ENCODE peak calls at places on chromosome 9, in ten cellular contexts. D is spleen; F is NCI-H446; T is NCI-H774; V is NCI-H748 treated with DMSO at 0.1 percent for 48 hours; R is foreskin fibroblast; M is H54; K is activated CD8-positive, alpha-beta memory T cell treated with anti-CD3 and anti-CD28 coated beads for 1 hour; Y is AG08396; C is NCI-H69. G is an unnamed sample.
A peak's percentile ranks its signal among the peaks of the same experiment; 100 is the strongest.

GRCh38 chr9:114224247-114224610 is 68.9 kb downstream of the COL27A1 start:
- DNase-seq in T (no peak), R (peak; percentile 71), C (peak; percentile 49), Y (peak; percentile 61), V (peak; percentile 15), F (no peak), D (no peak), M (peak; percentile 66), K (no peak), G (no peak)

GRCh38 chr9:93057024-93057702 is 1.3 kb upstream of the SUSD3 start:
- DNase-seq in R (no peak), C (peak; percentile 22), V (no peak), K (no peak), M (no peak), F (no peak), T (no peak), D (no peak), Y (no peak), G (no peak)

GRCh38 chr9:110828148-110828730 is 159.6 kb downstream of the MUSK start:
- DNase-seq in D (no peak), C (no peak), F (no peak), T (no peak), K (no peak), V (no peak), R (peak; percentile 60), Y (peak; percentile 59), M (no peak), G (no peak)

GRCh38 chr9:36818965-36819870 is 214.8 kb downstream of the PAX5 start:
- DNase-seq in R (no peak), K (no peak), Y (no peak), F (no peak), T (peak; percentile 18), D (peak; percentile 65), C (peak; percentile 85), M (no peak), V (no peak), G (no peak)

GRCh38 chr9:125125523-125125922 is 17.8 kb downstream of the SCAI start:
- DNase-seq in D (no peak), Y (no peak), R (no peak), V (no peak), F (no peak), C (no peak), T (no peak), K (no peak), M (no peak), G (no peak)

GRCh38 chr9:72271617-72272478 is 93.2 kb downstream of the ZFAND5 start:
- DNase-seq in V (peak; percentile 33), K (peak; percentile 7), M (peak; percentile 65), D (no peak), R (peak; percentile 41), C (peak; percentile 75), T (peak; percentile 48), Y (peak; percentile 65), F (no peak), G (no peak)

GRCh38 chr9:34372598-34373011 is 4.1 kb downstream of the MYORG start:
- DNase-seq in R (no peak), K (no peak), V (no peak), F (no peak), M (no peak), Y (no peak), D (no peak), T (no peak), C (no peak), G (no peak)

GRCh38 chr9:130542457-130543228 is 36.7 kb upstream of the FUBP3 start:
- DNase-seq in M (no peak), T (peak; percentile 8), F (no peak), D (no peak), Y (no peak), K (no peak), C (no peak), V (no peak), R (no peak), G (no peak)

GRCh38 chr9:2338770-2339169 is 282.8 kb upstream of the VLDLR start:
- DNase-seq in K (no peak), C (no peak), R (no peak), D (no peak), V (no peak), Y (no peak), M (no peak), F (no peak), T (no peak), G (no peak)

GRCh38 chr9:109817146-109817845 is 37.3 kb downstream of the PALM2AKAP2 start:
- DNase-seq in R (peak; percentile 74), Y (no peak), D (no peak), V (no peak), C (peak; percentile 49), M (peak; percentile 61), T (no peak), F (no peak), K (no peak), G (no peak)

GRCh38 chr9:108622467-108622866 is 233.3 kb downstream of the ACTL7B start:
- DNase-seq in C (no peak), V (no peak), T (no peak), D (no peak), M (no peak), F (no peak), Y (peak; percentile 22), R (peak; percentile 18), K (no peak), G (no peak)

GRCh38 chr9:132238992-132239391 is 77.1 kb downstream of the NTNG2 start:
- DNase-seq in V (no peak), F (no peak), C (no peak), Y (no peak), R (no peak), T (no peak), K (no peak), D (peak; percentile 85), M (no peak), G (no peak)

GRCh38 chr9:703392-703791 is 138.1 kb upstream of the DMRT1 start:
- DNase-seq in D (no peak), R (no peak), V (no peak), K (no peak), M (no peak), Y (peak; percentile 42), C (no peak), T (no peak), F (no peak), G (no peak)

GRCh38 chr9:3124006-3124405 is 280.1 kb upstream of the PUM3 start:
- DNase-seq in Y (no peak), F (no peak), V (no peak), R (no peak), T (no peak), C (peak; percentile 59), M (no peak), D (no peak), K (no peak), G (no peak)

GRCh38 chr9:136245194-136246150 is at the start of gene QSOX2:
- DNase-seq in V (peak; percentile 60), D (peak; percentile 94), F (no peak), R (peak; percentile 72), Y (peak; percentile 99), C (peak; percentile 97), K (peak; percentile 82), M (peak; percentile 93), T (peak; percentile 93), G (peak; percentile 84)

GRCh38 chr9:123544007-123544827 is 188.2 kb downstream of the CRB2 start:
- DNase-seq in M (peak; percentile 39), C (peak; percentile 65), Y (peak; percentile 35), D (no peak), R (no peak), F (peak; percentile 16), T (peak; percentile 45), V (peak; percentile 34), K (no peak), G (no peak)

GRCh38 chr9:16099901-16100300 is 547.1 kb downstream of the CCDC171 start:
- DNase-seq in D (no peak), R (no peak), Y (no peak), M (no peak), V (no peak), K (no peak), F (no peak), T (no peak), C (no peak), G (no peak)

GRCh38 chr9:94014066-94014654 is 59.0 kb upstream of the BARX1 start:
- DNase-seq in R (no peak), K (no peak), C (peak; percentile 71), F (no peak), T (peak; percentile 33), Y (peak; percentile 28), V (peak; percentile 55), D (no peak), M (peak; percentile 53), G (no peak)

G was measured in NCI-H2107.